ENCODE peak calls at places on chromosomes 2 and 18, in seven cellular contexts. K, G, M, I, J, D and O are unnamed samples.

GRCh38 chr18:75073654-75074053 is 135.3 kb downstream of the PTGR3 start:
- DNase-seq in K (no peak), G (no peak), M (no peak), I (no peak), J (no peak), D (no peak), O (no peak)

GRCh38 chr2:173657996-173658717 is 303.5 kb downstream of the CDCA7 start:
- DNase-seq in K (peak; percentile 82), G (no peak), M (no peak), I (no peak), J (no peak), D (no peak), O (no peak)

GRCh38 chr2:212892193-212892592 is 259.2 kb downstream of the IKZF2 start:
- DNase-seq in K (no peak), G (peak; percentile 2), M (no peak), I (no peak), J (peak; percentile 51), D (no peak), O (no peak)

GRCh38 chr2:179226203-179226960 is 38.2 kb downstream of the SESTD1 start:
- DNase-seq in K (no peak), G (no peak), M (peak; percentile 34), I (no peak), J (no peak), D (no peak), O (no peak)

GRCh38 chr2:152585830-152586484 is 131.3 kb downstream of the PRPF40A start:
- DNase-seq in K (no peak), G (no peak), M (no peak), I (no peak), J (no peak), D (no peak), O (peak; percentile 71)

GRCh38 chr2:161120775-161121174 is 39.5 kb upstream of the TANK start:
- DNase-seq in K (no peak), G (no peak), M (no peak), I (no peak), J (no peak), D (no peak), O (no peak)

GRCh38 chr18:21146016-21146415 is 34.4 kb upstream of the ROCK1 start:
- DNase-seq in K (no peak), G (no peak), M (no peak), I (no peak), J (no peak), D (no peak), O (no peak)

GRCh38 chr2:236866542-236867340 is 218.9 kb upstream of the COPS8 start:
- DNase-seq in K (no peak), G (no peak), M (no peak), I (no peak), J (no peak), D (no peak), O (no peak)

GRCh38 chr2:170262806-170263205 is 84.9 kb downstream of the MYO3B start:
- DNase-seq in K (no peak), G (no peak), M (no peak), I (no peak), J (no peak), D (no peak), O (no peak)

GRCh38 chr2:98280376-98281102 is 65.7 kb upstream of the CNGA3 start:
- DNase-seq in K (no peak), G (no peak), M (peak; percentile 14), I (no peak), J (no peak), D (no peak), O (no peak)

GRCh38 chr2:41966431-41966893 is 81.4 kb upstream of the PKDCC start:
- DNase-seq in K (peak; percentile 79), G (no peak), M (peak; percentile 70), I (no peak), J (no peak), D (peak; percentile 29), O (peak; percentile 93)

GRCh38 chr2:181998045-181998444 is 12.4 kb downstream of the PPP1R1C start:
- DNase-seq in K (no peak), G (no peak), M (no peak), I (no peak), J (no peak), D (no peak), O (no peak)

GRCh38 chr2:237964578-237965404 is 2.0 kb upstream of the UBE2F start:
- DNase-seq in K (no peak), G (no peak), M (no peak), I (no peak), J (no peak), D (no peak), O (no peak)

DNA sequence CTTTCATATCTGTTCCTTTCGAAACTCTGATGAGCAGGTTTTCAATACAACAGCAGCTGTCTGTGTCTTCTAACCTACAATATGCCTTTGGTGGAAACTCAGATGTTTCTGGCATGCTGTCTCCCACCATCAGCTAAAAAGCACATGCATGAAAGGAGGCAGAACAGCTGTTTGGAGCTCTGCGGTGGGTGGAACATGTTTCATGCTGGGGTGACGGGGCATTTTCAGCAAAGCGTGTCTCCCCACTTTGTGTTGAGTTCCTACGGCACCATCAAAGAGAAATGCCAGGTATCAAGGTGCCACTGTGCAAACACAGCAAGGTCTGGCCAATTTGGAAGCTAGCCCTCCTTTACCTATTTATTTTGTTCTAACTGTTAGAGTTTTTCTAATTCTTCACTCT is 290.1 kb downstream of the CLIP4 start:
- DNase-seq in K (no peak), G (no peak), M (peak; percentile 81), I (no peak), J (no peak), D (no peak), O (no peak)
- H3K27ac ChIP-seq in K (no peak overlapping the region), G (no peak overlapping the region), M (peak overlapping the region; percentile 63), I (no peak overlapping the region), J (no peak overlapping the region), D (no peak overlapping the region), O (no peak overlapping the region)

DNA sequence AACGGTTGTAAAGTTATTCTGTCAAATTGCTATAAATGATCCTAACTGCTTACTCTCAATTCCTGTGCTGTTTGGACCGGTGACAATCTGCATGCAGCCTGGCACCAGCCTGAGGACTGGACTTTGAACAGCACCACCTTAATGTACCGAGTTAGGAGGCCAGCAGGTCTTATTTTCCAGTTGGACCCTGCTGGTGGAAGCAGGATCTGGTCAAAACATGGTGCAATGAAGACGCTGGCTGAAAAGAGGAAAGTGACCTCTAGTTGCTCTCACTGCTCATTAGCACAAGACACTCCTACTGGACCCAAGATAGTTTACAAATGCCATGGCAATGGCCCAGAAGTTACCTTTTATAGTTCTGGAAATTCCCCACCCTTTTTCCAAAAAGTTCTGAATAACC is 36.0 kb downstream of the RBKS start:
- DNase-seq in K (no peak), G (no peak), M (peak; percentile 29), I (no peak), J (no peak), D (no peak), O (no peak)
- H3K27ac ChIP-seq in K (peak overlapping the region; percentile 45), G (no peak overlapping the region), M (no peak overlapping the region), I (no peak overlapping the region), J (no peak overlapping the region), D (no peak overlapping the region), O (no peak overlapping the region)

DNA sequence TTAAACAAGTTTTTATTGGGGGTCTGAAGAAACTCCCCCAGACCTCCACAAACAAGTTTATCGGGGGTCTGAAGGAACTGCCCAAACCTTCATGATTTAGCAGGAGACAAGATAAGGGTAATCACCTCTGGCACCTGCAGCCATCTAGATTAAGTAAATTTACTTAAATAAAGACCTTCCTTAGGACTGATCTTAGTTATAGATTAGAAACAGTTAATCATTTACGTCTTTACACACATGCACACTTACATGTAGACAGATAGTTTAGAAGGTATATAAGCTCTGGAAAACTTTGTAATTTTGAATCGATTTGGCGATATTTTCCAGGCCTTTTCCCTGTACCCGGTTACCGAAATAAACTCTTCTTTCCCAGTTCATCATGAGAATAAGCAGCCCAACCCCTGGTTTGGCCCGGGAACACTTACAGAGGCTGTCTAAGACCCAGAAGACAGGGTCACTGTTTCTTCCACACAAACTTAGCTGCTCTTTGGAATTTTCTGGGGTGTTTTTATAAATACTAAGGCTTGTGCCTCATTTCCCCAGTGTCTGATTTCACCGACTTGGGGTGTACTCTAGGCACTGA is 585 bp upstream of the SKA1 start:
- DNase-seq in K (no peak), G (no peak), M (no peak), I (peak; percentile 2), J (no peak), D (no peak), O (no peak)
- H3K27ac ChIP-seq in K (peak overlapping the region; percentile 87), G (no peak overlapping the region), M (peak overlapping the region; percentile 93), I (peak overlapping the region; percentile 71), J (peak overlapping the region; percentile 89), D (peak overlapping the region; percentile 91), O (peak overlapping the region; percentile 56)

GRCh38 chr2:150469706-150470105 is 17.8 kb downstream of the RND3 start:
- DNase-seq in K (no peak), G (no peak), M (no peak), I (no peak), J (no peak), D (no peak), O (no peak)

GRCh38 chr2:150467641-150467963 is 19.9 kb downstream of the RND3 start:
- DNase-seq in K (no peak), G (no peak), M (no peak), I (no peak), J (no peak), D (no peak), O (no peak)

GRCh38 chr2:150470435-150470834 is 17.0 kb downstream of the RND3 start:
- DNase-seq in K (no peak), G (no peak), M (no peak), I (no peak), J (no peak), D (no peak), O (no peak)

GRCh38 chr2:150466770-150467640 is 20.5 kb downstream of the RND3 start:
- DNase-seq in K (no peak), G (no peak), M (no peak), I (no peak), J (no peak), D (no peak), O (no peak)

GRCh38 chr2:150468350-150468960 is 19.0 kb downstream of the RND3 start:
- DNase-seq in K (no peak), G (no peak), M (no peak), I (no peak), J (no peak), D (no peak), O (no peak)
- H3K27ac ChIP-seq in K (peak overlapping the region; percentile 4), G (no peak overlapping the region), M (no peak overlapping the region), I (no peak overlapping the region), J (no peak overlapping the region), D (no peak overlapping the region), O (peak overlapping the region; percentile 67)

GRCh38 chr2:119723121-119723635 is 36.5 kb upstream of the PTPN4 start:
- DNase-seq in K (no peak), G (no peak), M (no peak), I (no peak), J (no peak), D (no peak), O (no peak)
- H3K27ac ChIP-seq in K (no peak overlapping the region), G (no peak overlapping the region), M (no peak overlapping the region), I (no peak overlapping the region), J (no peak overlapping the region), D (no peak overlapping the region), O (no peak overlapping the region)

DNA sequence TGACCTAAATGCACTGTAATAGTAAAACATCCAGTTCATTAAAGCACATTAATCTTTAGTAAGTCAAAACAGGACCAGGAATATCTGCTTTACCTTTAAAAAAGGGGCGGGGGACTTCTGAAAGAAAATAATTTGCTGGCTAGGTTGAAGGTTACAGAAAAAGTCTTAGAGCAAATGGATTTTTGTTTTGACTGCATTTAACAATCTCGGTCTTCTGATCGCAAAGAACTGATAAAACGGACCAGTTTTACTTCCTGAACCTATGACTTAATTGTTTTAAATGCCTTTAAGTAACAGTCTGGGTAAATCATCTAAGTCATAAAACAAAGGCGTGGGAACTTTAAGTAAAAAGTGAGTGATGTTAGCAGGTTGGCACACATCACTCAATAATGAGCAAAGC is 783 bp downstream of the BUB1 start:
- DNase-seq in K (no peak), G (no peak), M (no peak), I (no peak), J (no peak), D (no peak), O (no peak)
- H3K27ac ChIP-seq in K (peak overlapping the region; percentile 88), G (no peak overlapping the region), M (no peak overlapping the region), I (no peak overlapping the region), J (peak overlapping the region; percentile 74), D (no peak overlapping the region), O (no peak overlapping the region)